ENCODE peak calls at places on chromosomes 7 and 10, in nine cellular contexts. W is neural progenitor cell, K is IMR-90, N is fibroblast of lung, G is MM.1S, F is colonic mucosa, C is GM23248, M is GM12878, V is mesendoderm. X is an unnamed sample.

GRCh38 chr10:101828734-101829551 is 10.7 kb upstream of the OGA start:
- DNase-seq in W (no peak), K (no peak), N (no peak), G (no peak), F (peak), C (no peak), M (no peak), V (no peak), X (no peak)

GRCh38 chr10:60707841-60708240 is 70.4 kb upstream of the CDK1 start:
- DNase-seq in W (no peak), K (no peak), N (no peak), G (no peak), F (no peak), C (no peak), M (no peak), V (no peak), X (no peak)

GRCh38 chr7:56291-56913 is 136.0 kb upstream of the FAM20C start:
- DNase-seq in W (no peak), K (no peak), N (no peak), G (no peak), F (no peak), C (no peak), M (no peak), V (no peak), X (no peak)

GRCh38 chr10:130438861-130439260 is 302.7 kb downstream of the GLRX3 start:
- DNase-seq in W (no peak), K (no peak), N (no peak), G (no peak), F (no peak), C (no peak), M (no peak), V (no peak), X (no peak)

GRCh38 chr7:157643525-157643970 is 306.7 kb downstream of the DNAJB6 start:
- DNase-seq in W (no peak), K (no peak), N (no peak), G (no peak), F (no peak), C (no peak), M (no peak), V (no peak), X (no peak)

GRCh38 chr10:29386347-29386999 is 97.6 kb downstream of the LYZL1 start:
- DNase-seq in W (peak), K (peak), N (peak), G (peak), F (no peak), C (peak), M (no peak), V (peak), X (no peak)

GRCh38 chr10:106360870-106361269 is 803.6 kb downstream of the SORCS1 start:
- DNase-seq in W (no peak), K (peak), N (peak), G (no peak), F (no peak), C (peak), M (no peak), V (no peak), X (peak)

GRCh38 chr7:79454325-79454960 is 976 bp upstream of the MAGI2 start:
- DNase-seq in W (peak), K (peak), N (peak), G (no peak), F (no peak), C (peak), M (no peak), V (peak), X (no peak)

GRCh38 chr10:62582804-62583208 is 208.6 kb downstream of the ZNF365 start:
- DNase-seq in W (no peak), K (peak), N (peak), G (no peak), F (peak), C (peak), M (no peak), V (no peak), X (no peak)

GRCh38 chr7:125147047-125147446 is 217.4 kb upstream of the POT1 start:
- DNase-seq in W (no peak), K (no peak), N (no peak), G (no peak), F (no peak), C (no peak), M (no peak), V (no peak), X (no peak)

GRCh38 chr7:50782376-50783208 is at the start of gene GRB10:
- DNase-seq in W (peak), K (peak), N (peak), G (no peak), F (no peak), C (peak), M (no peak), V (peak), X (no peak)

GRCh38 chr10:32073676-32074075 is 17.5 kb upstream of the KIF5B start:
- DNase-seq in W (no peak), K (peak), N (peak), G (no peak), F (no peak), C (peak), M (no peak), V (no peak), X (no peak)

GRCh38 chr10:61842755-61843497 is 58.6 kb upstream of the ARID5B start:
- DNase-seq in W (no peak), K (peak), N (peak), G (no peak), F (no peak), C (peak), M (no peak), V (peak), X (peak)

GRCh38 chr10:48300556-48300955 is 5.9 kb upstream of the MAPK8 start:
- DNase-seq in W (no peak), K (no peak), N (no peak), G (no peak), F (no peak), C (no peak), M (no peak), V (no peak), X (no peak)

GRCh38 chr7:77627307-77627671 is 69.0 kb upstream of the RSBN1L start:
- DNase-seq in W (no peak), K (peak), N (peak), G (no peak), F (no peak), C (peak), M (no peak), V (no peak), X (no peak)
- H3K9ac ChIP-seq in W (no peak), K (no peak), N (no peak), G (no peak), F (no peak), C (no peak), M (no peak), V (no peak), X (no peak)

GRCh38 chr10:3783721-3784432 is 1.1 kb downstream of the KLF6 start:
- DNase-seq in W (peak), K (peak), N (peak), G (peak), F (peak), C (peak), M (no peak), V (peak), X (no peak)

GRCh38 chr10:3784510-3785250 is at the start of gene KLF6:
- DNase-seq in W (peak), K (peak), N (no peak), G (peak), F (peak), C (peak), M (no peak), V (peak), X (no peak)

GRCh38 chr10:3782456-3783312 is 2.3 kb downstream of the KLF6 start:
- DNase-seq in W (no peak), K (peak), N (peak), G (peak), F (peak), C (peak), M (no peak), V (peak), X (no peak)

GRCh38 chr10:3782099-3782455 is 2.9 kb downstream of the KLF6 start:
- DNase-seq in W (no peak), K (no peak), N (no peak), G (no peak), F (peak), C (peak), M (no peak), V (no peak), X (no peak)

DNA sequence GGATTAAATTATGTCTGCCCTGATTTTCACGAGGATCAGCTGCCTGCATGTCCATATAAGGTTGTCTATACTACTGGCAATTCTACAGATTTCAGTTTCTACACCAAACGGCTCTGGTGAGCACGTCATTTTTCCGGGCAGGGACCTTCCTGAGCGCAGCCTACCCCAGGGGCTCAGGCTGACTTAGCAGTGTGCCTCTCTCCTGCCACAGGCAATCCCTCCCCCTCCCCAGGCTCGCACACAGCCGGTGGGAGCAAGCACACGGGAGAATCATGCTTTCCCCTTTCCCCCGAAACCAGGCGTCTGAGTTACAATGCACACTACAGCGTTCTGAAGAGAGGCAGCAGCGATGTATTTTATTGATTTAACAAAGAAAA is 1.7 kb downstream of the KLF6 start:
- DNase-seq in W (peak), K (peak), N (peak), G (peak), F (peak), C (peak), M (peak), V (peak), X (no peak)
- H3K9ac ChIP-seq in W (peak), K (peak), N (peak), G (peak), F (peak), C (peak), M (peak), V (peak), X (peak)

DNA sequence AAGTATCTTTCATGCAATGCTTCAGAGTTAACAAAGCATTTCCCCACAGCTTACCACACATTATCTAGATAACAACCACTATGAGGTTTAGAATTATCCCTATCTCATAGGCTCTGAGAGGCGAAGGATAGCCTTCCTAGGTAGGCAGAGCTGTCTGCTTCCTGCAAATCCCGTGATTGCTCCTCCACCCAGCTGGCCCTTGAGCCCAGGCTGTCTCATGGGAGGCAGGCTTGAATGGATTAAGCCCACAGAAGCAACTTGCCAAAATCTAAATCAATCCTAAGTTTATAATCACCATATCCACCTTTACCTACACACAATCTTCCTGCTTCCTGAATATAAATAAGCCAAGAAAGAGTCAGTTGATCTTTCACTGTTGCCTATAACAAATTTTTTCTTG is 321.5 kb upstream of the AOAH start:
- DNase-seq in W (peak), K (no peak), N (no peak), G (no peak), F (no peak), C (no peak), M (no peak), V (peak), X (no peak)
- H3K9ac ChIP-seq in W (no peak), K (no peak), N (no peak), G (no peak), F (no peak), C (no peak), M (no peak), V (no peak), X (no peak)

GRCh38 chr10:3451516-3452185 is 279.1 kb upstream of the PITRM1 start:
- DNase-seq in W (no peak), K (no peak), N (no peak), G (no peak), F (no peak), C (peak), M (no peak), V (peak), X (no peak)
- H3K9ac ChIP-seq in W (no peak), K (peak), N (peak), G (no peak), F (no peak), C (peak), M (no peak), V (no peak), X (peak)